ENCODE peak calls at places on chromosome 12, in five cellular contexts. Q is heart left ventricle, W is neuronal stem cell, M is adrenal gland, I is pancreas. S is an unnamed sample.

GRCh38 chr12:113333877-113334785 is 778 bp downstream of the SLC8B1 start:
- DNase-seq in Q (peak; percentile 49), W (no peak), M (peak; percentile 61), I (peak; percentile 38), S (no peak)

GRCh38 chr12:28497889-28498411 is 307.7 kb downstream of the CCDC91 start:
- DNase-seq in Q (no peak), W (no peak), M (no peak), I (no peak), S (no peak)

GRCh38 chr12:132824053-132824452 is 4.6 kb downstream of the GOLGA3 start:
- DNase-seq in Q (no peak), W (no peak), M (no peak), I (no peak), S (no peak)

GRCh38 chr12:67202344-67203012 is 66.7 kb upstream of the CAND1 start:
- DNase-seq in Q (no peak), W (no peak), M (no peak), I (no peak), S (no peak)

GRCh38 chr12:104290855-104291254 is 12.7 kb upstream of the EID3 start:
- DNase-seq in Q (no peak), W (no peak), M (no peak), I (no peak), S (no peak)

GRCh38 chr12:76012656-76013055 is 18.9 kb downstream of the PHLDA1 start:
- DNase-seq in Q (no peak), W (no peak), M (no peak), I (no peak), S (no peak)

GRCh38 chr12:30585877-30586276 is 109.8 kb downstream of the IPO8 start:
- DNase-seq in Q (no peak), W (no peak), M (no peak), I (peak; percentile 52), S (no peak)

GRCh38 chr12:12660201-12660600 is 35.8 kb downstream of the GPR19 start:
- DNase-seq in Q (no peak), W (no peak), M (no peak), I (no peak), S (no peak)

GRCh38 chr12:133010657-133011297 is 24.6 kb downstream of the ZNF26 start:
- DNase-seq in Q (no peak), W (no peak), M (no peak), I (no peak), S (no peak)

GRCh38 chr12:21642707-21643389 is 14.8 kb downstream of the LDHB start:
- DNase-seq in Q (no peak), W (no peak), M (no peak), I (no peak), S (no peak)
- H3K36me3 ChIP-seq in Q (peaks cover 97% of the 10 kb centered on the region), W (peaks cover 100% of the 10 kb centered on the region), M (peaks cover 64% of the 10 kb centered on the region), I (peaks cover 32% of the 10 kb centered on the region), S (peaks cover 88% of the 10 kb centered on the region)

GRCh38 chr12:19411234-19412221 is 27.8 kb upstream of the AEBP2 start:
- DNase-seq in Q (no peak), W (no peak), M (peak; percentile 22), I (no peak), S (no peak)
- H3K27ac ChIP-seq in Q (peak overlapping the region; percentile 67), W (no peak overlapping the region), M (no peak overlapping the region), I (no peak overlapping the region), S (no peak overlapping the region)

DNA sequence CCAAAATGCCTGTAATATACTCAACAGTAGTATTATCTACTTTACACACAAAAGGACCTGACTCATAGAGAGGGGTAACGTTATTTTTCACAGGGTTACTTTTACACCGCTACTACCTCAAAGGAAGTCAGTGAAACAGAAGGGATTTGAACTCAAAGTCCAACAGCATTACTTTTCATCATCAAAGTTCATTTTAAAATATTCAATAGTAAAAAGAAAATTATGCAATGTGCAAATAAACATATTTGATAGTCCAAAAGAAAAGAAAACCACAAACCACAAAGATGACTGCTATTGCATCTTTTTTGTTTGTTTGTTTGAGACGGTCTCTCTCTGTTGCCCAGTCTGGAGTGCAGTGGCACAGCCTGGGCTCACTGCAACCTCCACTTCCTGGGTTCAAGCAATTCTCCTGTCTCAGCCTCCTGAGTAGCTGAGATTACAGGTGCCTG is 15.5 kb downstream of the KIF21A start:
- DNase-seq in Q (no peak), W (no peak), M (no peak), I (no peak), S (no peak)
- H3K4me3 ChIP-seq in Q (no peak overlapping the region), W (no peak overlapping the region), M (no peak overlapping the region), I (no peak overlapping the region), S (no peak overlapping the region)

DNA sequence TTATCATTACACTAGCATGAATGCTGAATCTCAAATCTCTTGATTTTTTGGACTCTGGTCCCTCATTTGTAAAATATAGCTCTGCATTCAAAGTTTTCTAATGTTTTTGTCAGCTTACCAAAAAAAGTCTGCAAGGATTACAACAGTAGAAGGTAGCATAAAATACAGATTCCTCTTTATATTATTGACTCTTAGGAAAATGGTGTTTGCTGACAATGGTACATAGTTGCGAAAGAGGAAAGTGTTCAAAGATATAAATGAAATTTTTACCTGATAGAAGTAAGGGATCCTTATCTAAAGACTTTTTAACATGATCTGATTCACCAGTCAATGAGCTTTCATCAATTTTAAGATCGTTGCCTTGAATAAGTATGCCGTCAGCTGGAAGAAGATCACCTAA is 74.1 kb downstream of the ATP2B1 start:
- DNase-seq in Q (no peak), W (no peak), M (no peak), I (no peak), S (no peak)
- H3K36me3 ChIP-seq in Q (peaks cover 34% of the 10 kb centered on the region), W (peaks cover 31% of the 10 kb centered on the region), M (no peaks in the 10 kb centered on the region), I (no peaks in the 10 kb centered on the region), S (peaks cover 56% of the 10 kb centered on the region)

GRCh38 chr12:59654061-59654460 is 58.2 kb downstream of the SLC16A7 start:
- DNase-seq in Q (no peak), W (no peak), M (no peak), I (no peak), S (no peak)

GRCh38 chr12:59652098-59652497 is 56.3 kb downstream of the SLC16A7 start:
- DNase-seq in Q (no peak), W (no peak), M (no peak), I (no peak), S (no peak)

GRCh38 chr12:59649203-59649602 is 53.4 kb downstream of the SLC16A7 start:
- DNase-seq in Q (no peak), W (no peak), M (no peak), I (no peak), S (no peak)

GRCh38 chr12:59650594-59651229 is 54.9 kb downstream of the SLC16A7 start:
- DNase-seq in Q (no peak), W (no peak), M (peak; percentile 20), I (peak; percentile 27), S (no peak)

GRCh38 chr12:59651230-59651920 is 55.5 kb downstream of the SLC16A7 start:
- DNase-seq in Q (no peak), W (no peak), M (peak; percentile 17), I (no peak), S (no peak)
- H3K27ac ChIP-seq in Q (peak overlapping the region; percentile 64), W (no peak overlapping the region), M (peak overlapping the region; percentile 69), I (peak overlapping the region; percentile 9), S (no peak overlapping the region)

GRCh38 chr12:54412348-54412747 is 6.7 kb downstream of the ITGA5 start:
- DNase-seq in Q (no peak), W (no peak), M (no peak), I (no peak), S (no peak)
- H3K4me3 ChIP-seq in Q (no peak overlapping the region), W (no peak overlapping the region), M (no peak overlapping the region), I (no peak overlapping the region), S (no peak overlapping the region)

DNA sequence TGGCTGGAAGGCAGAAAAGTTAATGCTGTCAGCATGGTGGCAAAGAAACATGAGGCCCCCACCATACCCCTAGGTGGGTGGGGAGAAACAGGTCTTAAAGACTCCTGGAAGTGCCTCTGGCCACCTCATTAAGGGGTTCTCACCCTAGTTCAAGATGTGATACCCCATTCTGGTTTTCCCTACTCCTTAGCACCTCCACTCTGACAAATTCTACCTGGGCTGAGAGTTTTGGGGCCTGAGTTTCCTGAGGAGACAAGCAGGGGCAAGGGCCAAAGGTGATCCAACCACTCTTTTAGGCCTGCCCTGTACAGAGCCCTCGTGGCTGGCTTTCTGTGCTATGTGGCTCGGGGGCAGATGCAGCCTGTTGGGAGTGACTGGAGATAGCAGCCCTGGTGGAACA is 7.9 kb upstream of the AVIL start:
- DNase-seq in Q (no peak), W (no peak), M (no peak), I (no peak), S (no peak)
- H3K36me3 ChIP-seq in Q (peaks cover 91% of the 10 kb centered on the region), W (peaks cover 93% of the 10 kb centered on the region), M (peaks cover 82% of the 10 kb centered on the region), I (peaks cover 76% of the 10 kb centered on the region), S (peaks cover 74% of the 10 kb centered on the region)

DNA sequence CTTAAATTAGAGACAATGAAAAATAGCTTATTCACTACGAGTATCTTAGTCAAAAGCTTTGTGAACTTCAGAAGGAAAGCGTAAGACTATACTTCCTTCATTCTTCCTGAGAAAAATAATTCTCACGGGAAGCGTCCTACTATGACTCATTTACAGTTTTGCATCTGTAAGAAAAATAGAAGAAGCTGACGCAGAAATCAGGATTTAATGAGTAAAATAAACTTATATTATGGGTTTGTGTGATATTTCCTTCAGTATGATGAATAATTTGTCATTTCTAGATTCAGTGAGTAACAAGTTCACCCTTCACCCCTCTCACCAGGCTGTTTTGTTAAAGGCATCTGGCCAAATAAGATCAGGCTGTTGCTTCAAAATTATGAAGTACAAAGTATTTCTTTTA is 17.8 kb upstream of the PDE3A start:
- DNase-seq in Q (no peak), W (no peak), M (no peak), I (no peak), S (no peak)
- H3K27ac ChIP-seq in Q (peak overlapping the region; percentile 25), W (no peak overlapping the region), M (no peak overlapping the region), I (no peak overlapping the region), S (no peak overlapping the region)

GRCh38 chr12:6957741-6958608 is 6.8 kb downstream of the PTPN6 start:
- DNase-seq in Q (peak; percentile 20), W (no peak), M (peak; percentile 13), I (no peak), S (no peak)
- H3K4me3 ChIP-seq in Q (no peak overlapping the region), W (no peak overlapping the region), M (no peak overlapping the region), I (no peak overlapping the region), S (no peak overlapping the region)

DNA sequence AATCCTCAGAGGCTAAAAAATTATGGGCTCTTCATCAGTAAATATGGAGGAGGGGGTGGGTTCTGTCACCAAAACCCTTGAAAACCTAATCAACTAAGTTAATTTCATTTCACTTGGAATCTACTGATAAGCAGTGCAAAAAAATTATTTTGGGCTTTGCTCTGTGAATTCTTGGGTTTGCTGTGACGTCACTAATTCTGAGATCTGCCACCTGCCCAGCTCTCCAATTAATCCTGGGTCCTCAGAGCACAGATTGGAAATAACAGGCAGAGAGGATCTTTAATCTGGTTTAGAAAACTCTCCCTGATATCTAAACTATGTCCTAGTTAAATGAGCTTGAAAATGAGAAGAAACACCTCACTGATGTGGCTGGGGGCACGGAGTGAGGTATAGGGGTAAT is 903.2 kb downstream of the AACS start:
- DNase-seq in Q (no peak), W (no peak), M (no peak), I (no peak), S (no peak)
- H3K36me3 ChIP-seq in Q (no peaks in the 10 kb centered on the region), W (no peaks in the 10 kb centered on the region), M (no peaks in the 10 kb centered on the region), I (no peaks in the 10 kb centered on the region), S (no peaks in the 10 kb centered on the region)

S was measured in RWPE2.